ENCODE peak calls at places on chromosome 13, in eight cellular contexts. E is omental fat pad, Q is HS-5, G is hypothalamus, D is AG04450, L is head of caudate nucleus, T is osteocyte, I is NCI-H345. S is an unnamed sample.

GRCh38 chr13:28136916-28137315 is 1.4 kb upstream of the PAN3 start:
- DNase-seq in E (no peak), Q (no peak), G (no peak), D (no peak), L (no peak), T (no peak), I (no peak), S (no peak)

GRCh38 chr13:107864543-107865460 is 350.5 kb downstream of the LIG4 start:
- DNase-seq in E (no peak), Q (no peak), G (no peak), D (peak; percentile 49), L (no peak), T (no peak), I (peak; percentile 64), S (peak; percentile 81)

GRCh38 chr13:33312150-33312908 is 26.8 kb upstream of the STARD13 start:
- DNase-seq in E (no peak), Q (no peak), G (no peak), D (no peak), L (no peak), T (no peak), I (no peak), S (no peak)

GRCh38 chr13:59545007-59545406 is 618.7 kb downstream of the DIAPH3 start:
- DNase-seq in E (no peak), Q (no peak), G (no peak), D (no peak), L (no peak), T (no peak), I (no peak), S (no peak)

GRCh38 chr13:39777527-39778061 is 122.1 kb downstream of the COG6 start:
- DNase-seq in E (no peak), Q (peak; percentile 56), G (no peak), D (peak; percentile 55), L (no peak), T (no peak), I (peak; percentile 1), S (peak; percentile 69)

GRCh38 chr13:81602236-81602635 is 1261.3 kb upstream of the SPRY2 start:
- DNase-seq in E (no peak), Q (no peak), G (no peak), D (no peak), L (no peak), T (no peak), I (no peak), S (no peak)

GRCh38 chr13:67308004-67308772 is 78.1 kb upstream of the PCDH9 start:
- DNase-seq in E (no peak), Q (no peak), G (no peak), D (no peak), L (no peak), T (no peak), I (no peak), S (no peak)

GRCh38 chr13:50280538-50280937 is 265.3 kb downstream of the KCNRG start:
- DNase-seq in E (no peak), Q (no peak), G (no peak), D (no peak), L (no peak), T (no peak), I (no peak), S (no peak)

GRCh38 chr13:91193358-91193757 is 154.1 kb upstream of the MIR17HG start:
- DNase-seq in E (no peak), Q (no peak), G (no peak), D (no peak), L (no peak), T (no peak), I (no peak), S (no peak)

GRCh38 chr13:83085186-83085900 is 796.9 kb downstream of the SLITRK1 start:
- DNase-seq in E (no peak), Q (no peak), G (no peak), D (no peak), L (no peak), T (no peak), I (no peak), S (no peak)

GRCh38 chr13:99741979-99742378 is 229.6 kb downstream of the ZIC5 start:
- DNase-seq in E (no peak), Q (no peak), G (no peak), D (no peak), L (no peak), T (no peak), I (no peak), S (no peak)

GRCh38 chr13:89490661-89491060 is 1819.5 kb downstream of the SLITRK5 start:
- DNase-seq in E (no peak), Q (no peak), G (no peak), D (no peak), L (no peak), T (no peak), I (no peak), S (no peak)

GRCh38 chr13:52851153-52851962 is 2.9 kb upstream of the PCDH8 start:
- DNase-seq in E (no peak), Q (no peak), G (peak; percentile 3), D (no peak), L (peak; percentile 62), T (no peak), I (peak; percentile 53), S (peak; percentile 90)

GRCh38 chr13:76723551-76724232 is 162.5 kb downstream of the KCTD12 start:
- DNase-seq in E (no peak), Q (peak; percentile 44), G (no peak), D (peak; percentile 54), L (peak; percentile 23), T (no peak), I (no peak), S (peak; percentile 58)

GRCh38 chr13:34161829-34162544 is 344.0 kb downstream of the RFC3 start:
- DNase-seq in E (no peak), Q (no peak), G (no peak), D (peak; percentile 43), L (no peak), T (no peak), I (peak; percentile 69), S (no peak)

GRCh38 chr13:71046360-71047079 is 820.5 kb downstream of the DACH1 start:
- DNase-seq in E (no peak), Q (no peak), G (no peak), D (no peak), L (no peak), T (no peak), I (no peak), S (no peak)

GRCh38 chr13:59856281-59856810 is 307.4 kb downstream of the DIAPH3 start:
- DNase-seq in E (no peak), Q (no peak), G (no peak), D (no peak), L (no peak), T (no peak), I (no peak), S (no peak)

GRCh38 chr13:52921194-52921593 is 72.8 kb upstream of the PCDH8 start:
- DNase-seq in E (no peak), Q (no peak), G (no peak), D (no peak), L (no peak), T (no peak), I (no peak), S (no peak)

GRCh38 chr13:21347753-21348318 is 111.3 kb downstream of the ZDHHC20 start:
- DNase-seq in E (no peak), Q (no peak), G (no peak), D (no peak), L (no peak), T (no peak), I (no peak), S (no peak)

GRCh38 chr13:100836696-100837095 is 162.1 kb upstream of the TMTC4 start:
- DNase-seq in E (no peak), Q (no peak), G (no peak), D (no peak), L (no peak), T (no peak), I (no peak), S (peak; percentile 56)

GRCh38 chr13:40440990-40441820 is 225.2 kb downstream of the FOXO1 start:
- DNase-seq in E (no peak), Q (no peak), G (peak; percentile 9), D (no peak), L (peak; percentile 65), T (no peak), I (no peak), S (no peak)

GRCh38 chr13:44576396-44577235 is 486 bp upstream of the TSC22D1 start:
- DNase-seq in E (no peak), Q (no peak), G (no peak), D (no peak), L (peak; percentile 60), T (peak; percentile 83), I (peak; percentile 24), S (no peak)

GRCh38 chr13:79044415-79044814 is 361.6 kb downstream of the RBM26 start:
- DNase-seq in E (no peak), Q (no peak), G (no peak), D (no peak), L (no peak), T (no peak), I (no peak), S (no peak)

GRCh38 chr13:47420012-47420411 is 523.2 kb upstream of the HTR2A start:
- DNase-seq in E (no peak), Q (no peak), G (no peak), D (no peak), L (no peak), T (no peak), I (no peak), S (peak; percentile 17)

GRCh38 chr13:50365683-50366391 is 350.6 kb downstream of the KCNRG start:
- DNase-seq in E (no peak), Q (no peak), G (no peak), D (no peak), L (no peak), T (no peak), I (peak; percentile 44), S (no peak)